ENCODE peak calls at places on chromosomes 2 and 18, in four cellular contexts. T, Z, X and P are unnamed samples.

GRCh38 chr18:23228102-23229051 is 93.1 kb downstream of the CABLES1 start:
- DNase-seq in T (peak), Z (no peak), X (peak), P (no peak)

GRCh38 chr2:186445506-186445905 is 40.6 kb upstream of the ZC3H15 start:
- DNase-seq in T (no peak), Z (no peak), X (no peak), P (no peak)

GRCh38 chr2:119753041-119753929 is 6.4 kb upstream of the PTPN4 start:
- DNase-seq in T (peak), Z (peak), X (peak), P (peak)

GRCh38 chr2:72014871-72015270 is 132.8 kb downstream of the CYP26B1 start:
- DNase-seq in T (no peak), Z (no peak), X (peak), P (no peak)

GRCh38 chr2:86393521-86394490 is 47.4 kb upstream of the KDM3A start:
- DNase-seq in T (peak), Z (no peak), X (peak), P (no peak)

GRCh38 chr2:43005211-43005974 is 213.0 kb upstream of the HAAO start:
- DNase-seq in T (peak), Z (no peak), X (no peak), P (no peak)

GRCh38 chr2:148048475-148049221 is 27.8 kb downstream of the MBD5 start:
- DNase-seq in T (no peak), Z (no peak), X (peak), P (no peak)

GRCh38 chr2:109466674-109467575 is 146.8 kb downstream of the SEPTIN10 start:
- DNase-seq in T (peak), Z (no peak), X (peak), P (no peak)

GRCh38 chr2:129233751-129234406 is 745.6 kb upstream of the RAB6C start:
- DNase-seq in T (no peak), Z (no peak), X (no peak), P (no peak)

GRCh38 chr2:100940240-100940639 is 61.8 kb upstream of the RPL31 start:
- DNase-seq in T (no peak), Z (no peak), X (peak), P (no peak)

GRCh38 chr2:188902906-188903305 is 71.3 kb upstream of the COL3A1 start:
- DNase-seq in T (no peak), Z (no peak), X (peak), P (no peak)

GRCh38 chr2:73020657-73021370 is 50.7 kb downstream of the SFXN5 start:
- DNase-seq in T (peak), Z (no peak), X (peak), P (no peak)

GRCh38 chr2:234488913-234489451 is 7.9 kb downstream of the ARL4C start:
- DNase-seq in T (no peak), Z (no peak), X (no peak), P (peak)

GRCh38 chr2:239948100-239948881 is 76.9 kb downstream of the NDUFA10 start:
- DNase-seq in T (no peak), Z (no peak), X (no peak), P (no peak)

GRCh38 chr2:134712736-134713495 is 5.9 kb downstream of the TMEM163 start:
- DNase-seq in T (no peak), Z (no peak), X (no peak), P (no peak)

GRCh38 chr2:219056896-219057708 is 3.6 kb downstream of the IHH start:
- DNase-seq in T (no peak), Z (no peak), X (no peak), P (no peak)

GRCh38 chr2:134679740-134680139 is 39.1 kb downstream of the TMEM163 start:
- DNase-seq in T (no peak), Z (no peak), X (no peak), P (peak)

GRCh38 chr2:241788572-241788971 is 11.9 kb downstream of the GAL3ST2 start:
- DNase-seq in T (peak), Z (no peak), X (no peak), P (no peak)

GRCh38 chr2:41992700-41993070 is 55.1 kb upstream of the PKDCC start:
- DNase-seq in T (no peak), Z (no peak), X (no peak), P (no peak)

GRCh38 chr2:74524955-74525716 is 895 bp downstream of the DQX1 start:
- DNase-seq in T (no peak), Z (no peak), X (no peak), P (no peak)

GRCh38 chr2:151782378-151783132 is 45.7 kb downstream of the ARL5A start:
- DNase-seq in T (no peak), Z (no peak), X (no peak), P (no peak)

GRCh38 chr2:126635281-126635680 is 20.7 kb upstream of the GYPC start:
- DNase-seq in T (no peak), Z (no peak), X (no peak), P (no peak)

GRCh38 chr2:141055526-141055925 is 1075.3 kb downstream of the LRP1B start:
- DNase-seq in T (no peak), Z (no peak), X (peak), P (no peak)

GRCh38 chr2:61928816-61929471 is 23.5 kb downstream of the COMMD1 start:
- DNase-seq in T (no peak), Z (no peak), X (peak), P (no peak)

GRCh38 chr18:78557371-78557770 is 422.2 kb upstream of the SALL3 start:
- DNase-seq in T (no peak), Z (no peak), X (no peak), P (no peak)

GRCh38 chr2:130899306-130899705 is 62.6 kb downstream of the ARHGEF4 start:
- DNase-seq in T (no peak), Z (no peak), X (no peak), P (no peak)

GRCh38 chr2:100257939-100258338 is 64.4 kb downstream of the LONRF2 start:
- DNase-seq in T (no peak), Z (no peak), X (no peak), P (no peak)

GRCh38 chr2:232336956-232337700 is 41.4 kb upstream of the ALPP start:
- DNase-seq in T (no peak), Z (no peak), X (no peak), P (no peak)

GRCh38 chr2:177187631-177188312 is 24.8 kb upstream of the HNRNPA3 start:
- DNase-seq in T (peak), Z (no peak), X (peak), P (no peak)

GRCh38 chr2:237588044-237588696 is 2.4 kb downstream of the RAB17 start:
- DNase-seq in T (no peak), Z (no peak), X (no peak), P (no peak)

GRCh38 chr2:199742884-199743283 is 108.1 kb downstream of the FTCDNL1 start:
- DNase-seq in T (no peak), Z (no peak), X (no peak), P (no peak)

GRCh38 chr2:232339121-232340081 is 39.1 kb upstream of the ALPP start:
- DNase-seq in T (no peak), Z (no peak), X (no peak), P (no peak)

GRCh38 chr2:42203792-42204191 is 34.6 kb downstream of the EML4 start:
- DNase-seq in T (no peak), Z (no peak), X (no peak), P (no peak)